ENCODE peak calls at places on chromosomes 1 and 21, in five cellular contexts. R is AG09309, P is RWPE2, N is AG04450, O is dorsolateral prefrontal cortex. Y is an unnamed sample.

GRCh38 chr1:6487804-6488484 is 3.5 kb downstream of the PLEKHG5 start:
- DNase-seq in R (no peak), P (no peak), N (no peak), O (no peak), Y (no peak)

GRCh38 chr1:100927276-100927675 is 31.4 kb downstream of the SLC30A7 start:
- DNase-seq in R (no peak), P (no peak), N (no peak), O (no peak), Y (no peak)

GRCh38 chr21:36909901-36910561 is 56.4 kb downstream of the HLCS start:
- DNase-seq in R (peak), P (no peak), N (peak), O (no peak), Y (peak)

GRCh38 chr1:181102841-181103240 is 14.3 kb downstream of the IER5 start:
- DNase-seq in R (no peak), P (no peak), N (no peak), O (no peak), Y (no peak)

GRCh38 chr1:8747879-8748825 is 69.3 kb downstream of the RERE start:
- DNase-seq in R (no peak), P (no peak), N (no peak), O (no peak), Y (no peak)

GRCh38 chr21:23936224-23936623 is 1671.1 kb downstream of the MRPL39 start:
- DNase-seq in R (no peak), P (no peak), N (peak), O (peak), Y (no peak)

GRCh38 chr1:119655160-119655559 is 7.1 kb upstream of the ZNF697 start:
- DNase-seq in R (no peak), P (no peak), N (no peak), O (no peak), Y (no peak)

GRCh38 chr1:94120983-94121382 is at the start of gene ABCA4:
- DNase-seq in R (no peak), P (no peak), N (no peak), O (no peak), Y (no peak)

GRCh38 chr1:58929667-58930325 is 145.9 kb upstream of the JUN start:
- DNase-seq in R (no peak), P (peak), N (no peak), O (no peak), Y (no peak)

GRCh38 chr1:152968248-152968647 is 2.2 kb upstream of the SPRR4 start:
- DNase-seq in R (no peak), P (no peak), N (no peak), O (no peak), Y (no peak)

GRCh38 chr1:113542221-113542701 is 151.9 kb downstream of the MAGI3 start:
- DNase-seq in R (no peak), P (peak), N (peak), O (no peak), Y (no peak)

GRCh38 chr21:45320991-45321656 is 33.4 kb upstream of the POFUT2 start:
- DNase-seq in R (no peak), P (peak), N (no peak), O (no peak), Y (no peak)

GRCh38 chr1:109850194-109850593 is 60.5 kb upstream of the CSF1 start:
- DNase-seq in R (no peak), P (no peak), N (no peak), O (no peak), Y (no peak)

GRCh38 chr1:232367293-232367692 is 262.6 kb downstream of the SIPA1L2 start:
- DNase-seq in R (no peak), P (no peak), N (no peak), O (no peak), Y (no peak)

GRCh38 chr1:119449964-119450363 is 35.0 kb downstream of the HSD3B2 start:
- DNase-seq in R (no peak), P (no peak), N (no peak), O (no peak), Y (no peak)

GRCh38 chr1:231420959-231421615 is 1.0 kb downstream of the EGLN1 start:
- DNase-seq in R (no peak), P (no peak), N (no peak), O (peak), Y (no peak)

GRCh38 chr1:227905573-227906487 is 41.9 kb downstream of the WNT9A start:
- DNase-seq in R (no peak), P (no peak), N (no peak), O (no peak), Y (no peak)

GRCh38 chr1:9453375-9454093 is 85.7 kb upstream of the SLC25A33 start:
- DNase-seq in R (no peak), P (no peak), N (no peak), O (no peak), Y (no peak)

GRCh38 chr1:220235462-220235861 is 36.8 kb downstream of the RAB3GAP2 start:
- DNase-seq in R (no peak), P (no peak), N (no peak), O (no peak), Y (no peak)

GRCh38 chr1:204634260-204634910 is 51.2 kb downstream of the LRRN2 start:
- DNase-seq in R (no peak), P (no peak), N (no peak), O (no peak), Y (no peak)

GRCh38 chr21:27590271-27590670 is 623.4 kb upstream of the ADAMTS5 start:
- DNase-seq in R (peak), P (no peak), N (no peak), O (no peak), Y (no peak)

GRCh38 chr1:225849905-225850304 is 32.3 kb downstream of the TMEM63A start:
- DNase-seq in R (no peak), P (no peak), N (no peak), O (no peak), Y (no peak)

GRCh38 chr1:209822706-209823105 is 5.1 kb upstream of the UTP25 start:
- DNase-seq in R (no peak), P (no peak), N (no peak), O (no peak), Y (no peak)

GRCh38 chr1:97726386-97726785 is 194.4 kb downstream of the DPYD start:
- DNase-seq in R (no peak), P (no peak), N (no peak), O (no peak), Y (peak)

GRCh38 chr1:102853701-102854187 is 254.6 kb downstream of the COL11A1 start:
- DNase-seq in R (no peak), P (no peak), N (no peak), O (no peak), Y (no peak)

GRCh38 chr1:102851616-102852015 is 256.7 kb downstream of the COL11A1 start:
- DNase-seq in R (no peak), P (no peak), N (no peak), O (no peak), Y (no peak)

DNA sequence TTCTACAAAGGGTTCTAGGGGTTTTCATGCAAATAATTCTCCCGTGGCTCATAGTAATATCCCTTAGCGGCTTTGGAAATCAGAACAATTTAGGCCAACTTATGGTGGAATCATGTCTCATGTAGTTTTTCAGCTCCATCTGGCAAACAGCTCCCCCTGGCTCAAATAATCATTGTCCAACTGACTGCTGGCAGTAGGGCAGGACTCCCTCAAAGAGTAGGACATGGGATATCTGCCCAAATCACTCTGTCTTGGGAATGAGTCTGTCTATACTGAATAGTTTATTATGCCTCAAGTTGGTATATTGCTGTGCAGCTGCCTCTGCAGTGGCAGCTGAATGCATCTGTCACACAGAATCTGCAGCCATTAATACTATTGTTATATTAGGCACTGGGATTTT is 255.7 kb downstream of the COL11A1 start:
- DNase-seq in R (no peak), P (no peak), N (no peak), O (no peak), Y (no peak)
- TF ChIP-seq CTCF in R (peak), P (no peak), N (peak), O (no peak), Y (no peak)

GRCh38 chr1:150791587-150791986 is 16.5 kb downstream of the CTSK start:
- DNase-seq in R (no peak), P (no peak), N (no peak), O (no peak), Y (no peak)
- H3K4me3 ChIP-seq in R (no peak), P (no peak), N (no peak), O (no peak), Y (no peak)

GRCh38 chr1:16072616-16073484 is 601 bp downstream of the FAM131C start:
- DNase-seq in R (no peak), P (no peak), N (no peak), O (no peak), Y (no peak)
- TF ChIP-seq CTCF in R (peak), P (no peak), N (peak), O (peak), Y (peak)

GRCh38 chr1:116909511-116910378 is at the start of gene PTGFRN:
- DNase-seq in R (peak), P (peak), N (no peak), O (peak), Y (no peak)
- H3K4me3 ChIP-seq in R (peak), P (peak), N (peak), O (peak), Y (peak)

DNA sequence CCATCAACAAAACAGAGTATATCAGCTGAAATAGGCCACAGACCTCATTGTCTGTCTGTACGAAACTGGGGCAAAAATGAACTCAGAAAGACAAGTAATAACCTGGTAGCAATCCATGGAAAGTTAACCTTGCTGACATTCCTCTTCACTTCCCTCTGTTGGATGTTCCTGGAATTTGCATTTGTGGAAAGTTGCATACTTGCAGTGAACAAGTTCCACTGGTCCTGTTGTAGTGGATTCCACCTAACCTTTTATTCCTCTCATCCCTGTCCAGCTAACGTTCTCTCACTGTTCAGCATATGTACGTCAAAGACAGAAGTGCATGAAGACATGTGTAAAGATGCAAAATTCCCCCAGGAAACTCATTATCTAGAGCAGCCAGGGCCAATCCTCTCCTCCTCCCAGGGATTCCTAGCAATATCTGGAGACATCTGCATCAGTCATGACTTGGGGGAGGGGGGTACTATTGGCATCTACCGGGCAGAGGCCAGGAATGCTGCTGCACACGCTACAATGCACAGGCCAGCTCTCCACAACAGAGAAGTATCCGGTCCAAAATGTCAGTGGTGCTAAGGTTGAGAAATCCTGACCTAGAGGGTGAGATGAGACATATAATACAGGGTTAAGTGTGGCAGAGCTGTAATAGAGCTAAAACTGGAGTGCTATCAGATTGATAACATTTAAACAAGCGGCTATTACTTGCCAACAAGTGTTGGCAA is 8.2 kb downstream of the LPAR3 start:
- DNase-seq in R (no peak), P (no peak), N (no peak), O (no peak), Y (peak)
- TF ChIP-seq CTCF in R (no peak), P (no peak), N (peak), O (no peak), Y (peak)

GRCh38 chr1:224502459-224503160 is 68.0 kb upstream of the WDR26 start:
- DNase-seq in R (no peak), P (no peak), N (no peak), O (no peak), Y (no peak)
- H3K4me3 ChIP-seq in R (no peak), P (no peak), N (peak), O (no peak), Y (no peak)

GRCh38 chr21:32415999-32416398 is 3.5 kb downstream of the EVA1C start:
- DNase-seq in R (no peak), P (no peak), N (no peak), O (no peak), Y (no peak)

GRCh38 chr21:32413697-32414578 is 1.4 kb downstream of the EVA1C start:
- DNase-seq in R (no peak), P (no peak), N (no peak), O (no peak), Y (no peak)

GRCh38 chr21:32412998-32413504 is 545 bp downstream of the EVA1C start:
- DNase-seq in R (no peak), P (no peak), N (no peak), O (peak), Y (no peak)

GRCh38 chr21:32415451-32415850 is 2.9 kb downstream of the EVA1C start:
- DNase-seq in R (no peak), P (no peak), N (no peak), O (no peak), Y (no peak)

GRCh38 chr21:32414579-32415358 is 2.3 kb downstream of the EVA1C start:
- DNase-seq in R (no peak), P (no peak), N (no peak), O (peak), Y (no peak)
- TF ChIP-seq CTCF in R (peak), P (peak), N (peak), O (peak), Y (peak)

GRCh38 chr1:63329621-63330330 is 7.4 kb downstream of the FOXD3 start:
- DNase-seq in R (no peak), P (no peak), N (no peak), O (no peak), Y (no peak)

GRCh38 chr1:63326473-63327380 is 4.4 kb downstream of the FOXD3 start:
- DNase-seq in R (no peak), P (no peak), N (no peak), O (no peak), Y (no peak)

GRCh38 chr1:63327417-63328139 is 5.2 kb downstream of the FOXD3 start:
- DNase-seq in R (no peak), P (no peak), N (peak), O (no peak), Y (no peak)

GRCh38 chr1:63328140-63328521 is 5.8 kb downstream of the FOXD3 start:
- DNase-seq in R (no peak), P (no peak), N (no peak), O (no peak), Y (no peak)

DNA sequence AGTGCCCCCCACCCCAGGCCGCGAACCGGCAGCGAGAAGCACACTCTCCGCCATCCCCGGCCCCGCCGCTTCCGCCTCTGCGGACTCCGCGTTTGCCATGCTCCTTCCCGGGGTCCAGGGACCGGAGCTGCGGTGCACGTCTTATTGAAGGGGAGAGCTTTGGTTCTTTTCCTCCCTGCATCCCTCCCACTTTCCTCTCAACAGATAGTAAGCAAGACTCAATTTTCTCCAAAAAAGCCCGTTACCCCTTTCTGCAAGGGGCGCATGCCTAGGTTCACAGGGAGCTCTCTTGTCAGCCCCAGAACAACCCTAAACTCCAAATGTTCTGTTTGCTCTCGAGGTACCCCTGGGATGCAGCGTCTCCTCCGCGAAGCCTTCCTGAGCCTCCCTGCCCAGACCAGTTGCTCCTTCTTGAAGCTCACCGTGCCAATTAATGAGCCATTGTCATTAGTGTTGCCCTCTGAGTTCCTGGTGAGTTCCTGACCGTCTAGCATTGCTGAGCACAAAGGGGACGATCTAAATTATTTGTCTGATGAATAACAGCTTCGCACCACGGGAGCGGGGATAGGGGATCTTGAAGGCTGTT is 8.1 kb downstream of the FOXD3 start:
- DNase-seq in R (no peak), P (no peak), N (no peak), O (no peak), Y (no peak)
- H3K4me3 ChIP-seq in R (no peak), P (no peak), N (no peak), O (no peak), Y (no peak)

DNA sequence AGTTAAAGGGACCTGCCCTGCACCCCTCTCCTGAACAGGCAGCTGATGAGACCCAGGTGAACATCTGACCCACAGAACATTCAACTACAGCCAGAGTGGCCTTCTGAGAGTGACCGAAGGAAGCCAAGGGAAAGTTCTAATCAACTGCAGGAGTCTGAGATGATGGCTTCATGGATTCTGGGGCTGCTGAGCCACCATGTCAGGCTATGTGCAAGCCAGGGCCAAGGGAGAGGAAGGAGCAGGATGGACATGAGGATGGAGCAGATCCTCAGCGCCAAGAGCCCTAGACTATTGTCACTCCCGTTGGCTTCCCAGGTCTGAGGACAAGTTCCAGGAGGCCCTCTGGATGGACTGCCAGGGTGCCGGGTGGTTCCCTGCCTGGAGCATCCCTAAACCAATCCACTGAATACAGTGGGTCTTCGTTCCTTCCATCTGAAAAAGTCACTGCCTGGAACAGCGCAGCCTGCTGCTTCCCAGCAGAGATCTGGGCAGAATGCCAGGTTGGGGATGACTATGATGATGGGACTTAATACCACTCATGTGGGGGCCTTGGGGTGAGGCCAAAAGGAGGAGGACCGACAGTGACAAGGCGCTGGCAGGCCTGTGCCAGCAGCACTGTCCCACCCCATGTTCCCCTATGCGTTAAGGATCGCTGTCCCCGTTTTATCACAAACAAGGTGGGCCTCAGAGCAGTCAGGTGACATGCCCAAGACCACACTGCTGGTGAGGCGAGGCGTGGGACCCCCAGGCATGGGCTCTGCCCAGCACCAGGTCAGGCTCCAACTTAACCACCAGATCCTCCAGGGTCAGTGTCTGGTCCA is 19.8 kb downstream of the SPOCD1 start:
- DNase-seq in R (no peak), P (peak), N (peak), O (peak), Y (no peak)
- TF ChIP-seq CTCF in R (peak), P (no peak), N (peak), O (no peak), Y (no peak)

Y was measured in epithelial cell of proximal tubule.